ENCODE peak calls at places on chromosomes 3 and 15, in seven cellular contexts. Z is progenitor cell of endocrine pancreas, I is mucosa of gallbladder, P is nephron progenitor cell, F is Caco-2, O is GM04504, E is foreskin fibroblast. V is an unnamed sample.

GRCh38 chr3:109806929-109807328 is 469.6 kb upstream of the DPPA4 start:
- DNase-seq in I (no peak), O (no peak), Z (no peak), P (no peak), F (no peak), E (peak), V (no peak)

GRCh38 chr15:79849789-79850188 is 47.0 kb downstream of the MTHFS start:
- DNase-seq in E (peak), F (peak), P (peak), O (no peak), Z (no peak), I (no peak), V (no peak)

GRCh38 chr3:50519471-50520089 is 16.1 kb upstream of the CACNA2D2 start:
- DNase-seq in F (peak), E (peak), I (peak), O (peak), Z (peak), P (peak), V (peak)

GRCh38 chr15:59166156-59166555 is 40.5 kb upstream of the LDHAL6B start:
- DNase-seq in E (peak), Z (no peak), O (no peak), P (no peak), I (no peak), F (no peak), V (no peak)

GRCh38 chr15:80264031-80264430 is 12.0 kb upstream of the CTXND1 start:
- DNase-seq in Z (no peak), O (no peak), F (no peak), P (peak), I (no peak), E (no peak), V (no peak)

GRCh38 chr15:74007820-74008371 is 13.4 kb downstream of the PML start:
- DNase-seq in O (no peak), E (no peak), F (no peak), Z (no peak), P (no peak), I (no peak), V (no peak)

GRCh38 chr15:68691667-68692066 is 112.9 kb downstream of the CORO2B start:
- DNase-seq in I (peak), O (no peak), E (no peak), Z (no peak), F (no peak), P (no peak), V (no peak)

GRCh38 chr3:124896824-124897526 is 9.8 kb upstream of the ITGB5 start:
- DNase-seq in I (no peak), P (no peak), F (no peak), O (no peak), Z (no peak), E (no peak), V (no peak)

GRCh38 chr3:13647314-13648059 is 98.6 kb downstream of the FBLN2 start:
- DNase-seq in Z (no peak), F (no peak), I (no peak), E (peak), P (no peak), O (peak), V (no peak)

GRCh38 chr3:185656321-185656840 is 70.3 kb downstream of the SENP2 start:
- DNase-seq in Z (no peak), E (peak), O (peak), P (no peak), F (no peak), I (peak), V (no peak)